ENCODE peak calls at places on chromosomes 4 and X, in eight cellular contexts. B is tibial nerve, O is cardiac muscle cell, I is upper lobe of right lung, Q is endothelial cell of umbilical vein, J is spleen, A is Peyer's patch, M is left ventricle myocardium inferior. V is an unnamed sample. For H3K9me3, the result is how much of the 10 kb centered on the place peaks cover.

GRCh38 chr4:102623622-102624021 is 122.5 kb downstream of the NFKB1 start:
- DNase-seq in B (no peak), O (peak), I (no peak), Q (peak), J (no peak), A (no peak), M (no peak), V (no peak)

GRCh38 chr4:141971854-141972253 is 335.5 kb downstream of the IL15 start:
- DNase-seq in B (no peak), O (no peak), I (no peak), Q (peak), J (no peak), A (no peak), M (no peak), V (no peak)

GRCh38 chrX:112630187-112630586 is 49.6 kb downstream of the LHFPL1 start:
- DNase-seq in B (no peak), O (no peak), I (no peak), Q (no peak), J (no peak), A (no peak), M (no peak), V (no peak)

GRCh38 chr4:122584517-122584916 is 36.3 kb downstream of the IL21 start:
- DNase-seq in B (no peak), O (peak), I (no peak), Q (peak), J (no peak), A (no peak), M (no peak), V (no peak)

GRCh38 chrX:42615161-42615563 is 162.8 kb downstream of the PPP1R2C start:
- DNase-seq in B (no peak), O (peak), I (no peak), Q (no peak), J (no peak), A (peak), M (no peak), V (no peak)

GRCh38 chr4:52402582-52402981 is 256.5 kb downstream of the USP46 start:
- DNase-seq in B (no peak), O (no peak), I (no peak), Q (no peak), J (no peak), A (no peak), M (no peak), V (no peak)

GRCh38 chrX:131841496-131842410 is 181.3 kb upstream of the STK26 start:
- DNase-seq in B (no peak), O (peak), I (no peak), Q (peak), J (no peak), A (peak), M (no peak), V (no peak)

GRCh38 chr4:76007089-76007559 is at the start of gene CXCL9:
- DNase-seq in B (no peak), O (no peak), I (no peak), Q (no peak), J (no peak), A (no peak), M (no peak), V (no peak)

GRCh38 chr4:77025643-77026321 is 50.0 kb downstream of the CCNI start:
- DNase-seq in B (no peak), O (peak), I (no peak), Q (no peak), J (no peak), A (no peak), M (no peak), V (no peak)

GRCh38 chr4:110197421-110198398 is 705 bp downstream of the ELOVL6 start:
- DNase-seq in B (no peak), O (peak), I (peak), Q (peak), J (peak), A (peak), M (peak), V (no peak)

GRCh38 chr4:7192252-7193039 is at the start of gene SORCS2:
- DNase-seq in B (peak), O (peak), I (peak), Q (peak), J (peak), A (peak), M (peak), V (no peak)

GRCh38 chrX:47723689-47724088 is 64.7 kb upstream of the UXT start:
- DNase-seq in B (no peak), O (no peak), I (no peak), Q (no peak), J (peak), A (no peak), M (no peak), V (no peak)

GRCh38 chr4:111174331-111174730 is 551.5 kb upstream of the PITX2 start:
- DNase-seq in B (no peak), O (no peak), I (no peak), Q (no peak), J (no peak), A (no peak), M (no peak), V (no peak)

GRCh38 chr4:24970635-24971034 is 57.8 kb upstream of the CCDC149 start:
- DNase-seq in B (no peak), O (no peak), I (no peak), Q (no peak), J (no peak), A (no peak), M (no peak), V (no peak)

GRCh38 chrX:1592863-1593201 is 1.4 kb downstream of the AKAP17A start:
- DNase-seq in B (no peak), O (peak), I (peak), Q (no peak), J (peak), A (no peak), M (no peak), V (no peak)

GRCh38 chr4:146398404-146398803 is 123.3 kb downstream of the SLC10A7 start:
- DNase-seq in B (no peak), O (no peak), I (no peak), Q (no peak), J (no peak), A (no peak), M (no peak), V (no peak)

GRCh38 chr4:52052475-52052780 is 1.3 kb downstream of the SPATA18 start:
- DNase-seq in B (no peak), O (peak), I (no peak), Q (peak), J (no peak), A (no peak), M (no peak), V (no peak)

GRCh38 chr4:17232575-17233253 is 279.2 kb downstream of the QDPR start:
- DNase-seq in B (no peak), O (peak), I (no peak), Q (peak), J (no peak), A (no peak), M (peak), V (no peak)

GRCh38 chr4:166153539-166153938 is 280.5 kb downstream of the TLL1 start:
- DNase-seq in B (no peak), O (peak), I (no peak), Q (no peak), J (no peak), A (no peak), M (no peak), V (no peak)

GRCh38 chrX:129795584-129795983 is 15.8 kb downstream of the SASH3 start:
- DNase-seq in B (no peak), O (no peak), I (no peak), Q (no peak), J (no peak), A (no peak), M (no peak), V (no peak)

GRCh38 chrX:101410461-101410860 is 2.4 kb downstream of the HNRNPH2 start:
- DNase-seq in B (no peak), O (no peak), I (no peak), Q (no peak), J (no peak), A (no peak), M (no peak), V (no peak)

GRCh38 chrX:2897311-2897689 is 31.8 kb downstream of the ARSD start:
- DNase-seq in B (no peak), O (no peak), I (no peak), Q (no peak), J (no peak), A (no peak), M (no peak), V (no peak)

GRCh38 chr4:9765091-9765490 is 16.3 kb upstream of the DRD5 start:
- DNase-seq in B (no peak), O (peak), I (no peak), Q (peak), J (no peak), A (no peak), M (no peak), V (no peak)

GRCh38 chr4:8820178-8821102 is 51.2 kb downstream of the HMX1 start:
- DNase-seq in B (no peak), O (no peak), I (peak), Q (no peak), J (peak), A (peak), M (no peak), V (no peak)

GRCh38 chr4:10115657-10116624 is 658 bp downstream of the WDR1 start:
- DNase-seq in B (no peak), O (peak), I (peak), Q (no peak), J (peak), A (peak), M (no peak), V (peak)

GRCh38 chrX:134236690-134237362 is at the start of gene CCDC160:
- DNase-seq in B (peak), O (peak), I (peak), Q (peak), J (peak), A (peak), M (peak), V (no peak)

GRCh38 chr4:69849297-69849696 is 10.6 kb downstream of the SULT1E1 start:
- DNase-seq in B (no peak), O (peak), I (no peak), Q (peak), J (no peak), A (no peak), M (no peak), V (no peak)

GRCh38 chr4:106444557-106444956 is 76.0 kb upstream of the GIMD1 start:
- DNase-seq in B (no peak), O (no peak), I (no peak), Q (peak), J (no peak), A (no peak), M (no peak), V (no peak)

GRCh38 chrX:68163446-68163845 is 269.8 kb downstream of the OPHN1 start:
- DNase-seq in B (no peak), O (peak), I (no peak), Q (peak), J (no peak), A (no peak), M (no peak), V (no peak)

GRCh38 chr4:74374128-74374527 is 9.2 kb downstream of the EREG start:
- DNase-seq in B (no peak), O (no peak), I (no peak), Q (no peak), J (no peak), A (no peak), M (no peak), V (no peak)

GRCh38 chr4:122639181-122639580 is 18.3 kb upstream of the IL21 start:
- DNase-seq in B (no peak), O (no peak), I (no peak), Q (no peak), J (no peak), A (no peak), M (no peak), V (no peak)

GRCh38 chrX:8879750-8880149 is 78.6 kb upstream of the FAM9A start:
- DNase-seq in B (no peak), O (peak), I (no peak), Q (peak), J (no peak), A (peak), M (no peak), V (no peak)

GRCh38 chr4:78704981-78705757 is 71.0 kb upstream of the BMP2K start:
- DNase-seq in B (no peak), O (peak), I (no peak), Q (no peak), J (no peak), A (no peak), M (no peak), V (no peak)

GRCh38 chr4:18039113-18039512 is 17.6 kb upstream of the LCORL start:
- DNase-seq in B (no peak), O (no peak), I (no peak), Q (no peak), J (no peak), A (no peak), M (no peak), V (no peak)

GRCh38 chr4:163256680-163257343 is 75.6 kb downstream of the NPY1R start:
- DNase-seq in B (no peak), O (no peak), I (no peak), Q (no peak), J (no peak), A (no peak), M (no peak), V (no peak)

GRCh38 chrX:105701310-105702052 is 120.9 kb upstream of the NRK start:
- DNase-seq in B (no peak), O (peak), I (no peak), Q (no peak), J (no peak), A (no peak), M (no peak), V (no peak)

GRCh38 chrX:46117234-46117633 is 428.0 kb downstream of the ZNF674 start:
- DNase-seq in B (no peak), O (no peak), I (no peak), Q (no peak), J (no peak), A (no peak), M (peak), V (no peak)

DNA sequence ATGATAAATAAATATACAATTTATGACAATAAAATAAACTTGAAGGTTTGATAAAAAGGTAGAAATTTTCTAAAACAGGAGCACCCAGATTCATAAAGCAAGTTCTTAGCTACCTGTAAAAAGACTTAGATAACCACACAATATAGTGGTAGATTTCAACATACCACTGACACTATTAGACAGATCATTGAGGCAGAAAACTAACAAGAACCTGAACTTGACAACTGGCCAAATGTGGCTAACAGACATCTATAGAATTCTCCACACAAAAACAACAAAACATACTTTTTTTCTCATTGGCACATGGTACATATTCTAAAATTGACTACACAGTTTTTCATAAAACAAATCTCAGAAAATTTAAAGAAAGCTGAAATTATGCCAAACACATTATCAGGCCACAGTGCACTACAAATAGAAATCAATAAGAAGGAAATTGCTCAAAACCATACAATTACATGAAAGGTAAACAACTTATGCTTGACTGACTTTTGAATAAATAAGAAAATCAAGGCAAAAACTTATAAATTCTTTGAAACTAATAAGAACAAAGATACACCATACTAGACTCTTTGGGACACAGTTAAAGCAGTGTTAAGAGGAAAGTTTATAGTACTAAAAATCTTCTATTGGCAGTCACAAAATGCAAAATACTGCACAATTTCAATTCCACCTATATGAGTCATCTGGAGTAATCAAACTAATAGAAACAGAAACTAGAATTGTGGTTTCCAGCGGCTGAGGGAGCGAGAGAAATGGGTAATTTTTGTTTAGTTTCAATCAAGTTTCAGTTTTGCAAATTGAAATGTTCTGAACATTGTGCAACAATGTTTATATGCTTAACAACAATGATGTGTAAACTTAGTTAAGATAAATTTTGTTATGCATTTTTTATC is 925.6 kb downstream of the SH3BGRL start:
- DNase-seq in B (no peak), O (no peak), I (no peak), Q (no peak), J (no peak), A (no peak), M (no peak), V (no peak)
- TF ChIP-seq CTCF in B (no peak), O (no peak), I (no peak), Q (no peak), J (no peak), A (no peak), M (no peak), V (no peak)

GRCh38 chrX:123169247-123169901 is 14.7 kb upstream of the GRIA3 start:
- DNase-seq in B (no peak), O (no peak), I (no peak), Q (peak), J (no peak), A (no peak), M (no peak), V (no peak)
- H3K27ac ChIP-seq in B (no peak), O (no peak), I (no peak), Q (no peak), J (no peak), A (no peak), M (no peak), V (no peak)

GRCh38 chr4:647481-647880 is 22.1 kb downstream of the PDE6B start:
- DNase-seq in B (no peak), O (no peak), I (no peak), Q (no peak), J (peak), A (no peak), M (no peak), V (no peak)
- H3K9me3 ChIP-seq in B (under half), O (under half), I (under half), Q (under half), J (under half), A (under half), M (under half), V (under half)

GRCh38 chr4:20422398-20422797 is 170.7 kb downstream of the SLIT2 start:
- DNase-seq in B (no peak), O (peak), I (no peak), Q (peak), J (no peak), A (peak), M (no peak), V (peak)
- TF ChIP-seq CTCF in B (peak), O (peak), I (peak), Q (peak), J (peak), A (peak), M (peak), V (peak)

DNA sequence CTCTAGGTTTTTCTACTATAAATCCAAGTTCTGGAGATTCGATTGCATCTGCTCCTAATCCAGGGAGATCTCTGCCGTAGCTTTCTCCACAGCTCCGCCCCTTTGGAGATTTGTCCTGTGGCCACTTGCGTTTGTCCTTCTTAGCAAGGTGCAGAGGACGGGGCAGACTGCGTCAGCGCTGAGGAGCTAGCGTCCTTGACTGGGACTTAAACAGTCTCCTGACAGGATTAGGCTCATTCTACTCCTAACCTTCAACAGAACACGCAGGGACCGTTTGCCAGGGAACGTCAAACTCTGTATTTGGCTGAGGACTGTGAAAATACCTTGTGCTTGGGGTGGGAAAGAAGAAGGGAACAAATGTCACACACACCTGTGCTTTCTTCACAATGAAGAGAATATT is 38.6 kb downstream of the SORBS2 start:
- DNase-seq in B (no peak), O (no peak), I (peak), Q (peak), J (no peak), A (peak), M (peak), V (no peak)
- H3K27ac ChIP-seq in B (no peak), O (peak), I (peak), Q (peak), J (peak), A (peak), M (peak), V (no peak)

GRCh38 chrX:153551135-153551534 is 33.7 kb downstream of the ATP2B3 start:
- DNase-seq in B (no peak), O (peak), I (no peak), Q (no peak), J (no peak), A (no peak), M (no peak), V (no peak)
- H3K9me3 ChIP-seq in B (under half), O (under half), I (under half), Q (under half), J (under half), A (under half), M (under half), V (under half)

GRCh38 chr4:5710065-5710961 is 688 bp upstream of the EVC start:
- DNase-seq in B (no peak), O (peak), I (no peak), Q (peak), J (no peak), A (no peak), M (no peak), V (no peak)
- TF ChIP-seq CTCF in B (peak), O (peak), I (peak), Q (peak), J (no peak), A (no peak), M (peak), V (no peak)

GRCh38 chrX:31316340-31316991 is 244.6 kb upstream of the FTHL17 start:
- DNase-seq in B (no peak), O (no peak), I (no peak), Q (no peak), J (no peak), A (no peak), M (no peak), V (no peak)

GRCh38 chrX:31318866-31319265 is 247.0 kb upstream of the FTHL17 start:
- DNase-seq in B (no peak), O (no peak), I (no peak), Q (no peak), J (no peak), A (no peak), M (no peak), V (no peak)

GRCh38 chrX:31319586-31319985 is 247.7 kb upstream of the FTHL17 start:
- DNase-seq in B (no peak), O (no peak), I (no peak), Q (no peak), J (no peak), A (no peak), M (no peak), V (no peak)

GRCh38 chrX:31323658-31324057 is 251.8 kb upstream of the FTHL17 start:
- DNase-seq in B (no peak), O (no peak), I (no peak), Q (no peak), J (no peak), A (no peak), M (no peak), V (no peak)

GRCh38 chrX:31320740-31321139 is 248.9 kb upstream of the FTHL17 start:
- DNase-seq in B (no peak), O (no peak), I (no peak), Q (peak), J (no peak), A (no peak), M (no peak), V (no peak)
- H3K27ac ChIP-seq in B (no peak), O (no peak), I (no peak), Q (no peak), J (no peak), A (no peak), M (peak), V (no peak)

V was measured in CD4-positive, alpha-beta T cell.